ENCODE peak calls at places on chromosomes 1 and 21, in eight cellular contexts. Q is cardiac muscle cell, J is neural progenitor cell, I is prostate gland, F is upper lobe of right lung, U is testis, M is endodermal cell, D is IMR-90. R is an unnamed sample. For H3K36me3, the result is how much of the 10 kb centered on the place peaks cover.

GRCh38 chr1:190126728-190127127 is 350.9 kb downstream of the BRINP3 start:
- DNase-seq in Q (no peak), J (no peak), I (no peak), M (no peak), F (no peak), U (no peak), D (no peak), R (no peak)

GRCh38 chr21:46633561-46633960 is 1.9 kb upstream of the PRMT2 start:
- DNase-seq in J (no peak), D (no peak), U (no peak), Q (no peak), F (no peak), I (no peak), M (no peak), R (no peak)

GRCh38 chr1:172917972-172918371 is 132.8 kb downstream of the TNFSF18 start:
- DNase-seq in U (no peak), F (no peak), M (no peak), I (no peak), Q (no peak), D (peak), J (no peak), R (no peak)

GRCh38 chr1:31389616-31390015 is 16.7 kb upstream of the FABP3 start:
- DNase-seq in I (no peak), D (no peak), F (no peak), M (no peak), U (no peak), Q (no peak), J (no peak), R (no peak)

GRCh38 chr1:110463695-110464094 is 12.7 kb downstream of the PROK1 start:
- DNase-seq in Q (no peak), U (no peak), D (peak), I (no peak), J (no peak), M (no peak), F (no peak), R (no peak)

GRCh38 chr21:39071623-39072214 is 111.5 kb downstream of the PSMG1 start:
- DNase-seq in D (peak), F (no peak), M (no peak), J (no peak), Q (no peak), I (no peak), U (no peak), R (no peak)

GRCh38 chr1:61851849-61852692 is 109.8 kb downstream of the PATJ start:
- DNase-seq in I (peak), F (no peak), Q (peak), U (no peak), D (peak), M (no peak), J (peak), R (no peak)

GRCh38 chr1:234962340-234962989 is 166.2 kb downstream of the TOMM20 start:
- DNase-seq in U (peak), J (no peak), D (peak), Q (no peak), I (no peak), M (no peak), F (no peak), R (no peak)

GRCh38 chr1:194118086-194118485 is 931.7 kb upstream of the B3GALT2 start:
- DNase-seq in Q (no peak), J (no peak), M (no peak), I (no peak), F (no peak), U (no peak), D (no peak), R (no peak)

GRCh38 chr1:113630340-113631327 is 128.7 kb downstream of the PHTF1 start:
- DNase-seq in I (no peak), F (no peak), U (no peak), Q (no peak), D (no peak), J (no peak), M (peak), R (no peak)

GRCh38 chr1:41239988-41240610 is 2.0 kb downstream of the SCMH1 start:
- DNase-seq in U (no peak), J (no peak), Q (no peak), M (no peak), D (peak), F (no peak), I (no peak), R (no peak)

GRCh38 chr1:154682252-154682651 is 74.3 kb upstream of the ADAR start:
- DNase-seq in U (no peak), J (no peak), I (no peak), M (peak), D (no peak), Q (no peak), F (no peak), R (no peak)

GRCh38 chr21:45623436-45623835 is 20.1 kb upstream of the PCBP3 start:
- DNase-seq in F (peak), J (no peak), M (peak), Q (no peak), D (no peak), I (no peak), U (no peak), R (no peak)

GRCh38 chr1:165060285-165060793 is 296.2 kb downstream of the LMX1A start:
- DNase-seq in F (no peak), Q (no peak), J (no peak), I (no peak), U (no peak), M (no peak), D (no peak), R (no peak)

GRCh38 chr1:29592731-29593130 is 356.4 kb downstream of the PTPRU start:
- DNase-seq in Q (no peak), U (no peak), D (no peak), J (no peak), F (no peak), M (peak), I (no peak), R (no peak)

GRCh38 chr1:193740762-193741161 is 554.3 kb upstream of the B3GALT2 start:
- DNase-seq in J (no peak), F (no peak), U (no peak), I (no peak), D (no peak), M (no peak), Q (no peak), R (no peak)

GRCh38 chr1:41045740-41046139 is 24.2 kb upstream of the SLFNL1 start:
- DNase-seq in U (no peak), D (peak), Q (no peak), M (no peak), F (no peak), J (no peak), I (peak), R (no peak)

GRCh38 chr1:154855186-154855585 is 14.9 kb downstream of the KCNN3 start:
- DNase-seq in M (no peak), U (no peak), I (no peak), D (peak), F (no peak), J (no peak), Q (no peak), R (no peak)

DNA sequence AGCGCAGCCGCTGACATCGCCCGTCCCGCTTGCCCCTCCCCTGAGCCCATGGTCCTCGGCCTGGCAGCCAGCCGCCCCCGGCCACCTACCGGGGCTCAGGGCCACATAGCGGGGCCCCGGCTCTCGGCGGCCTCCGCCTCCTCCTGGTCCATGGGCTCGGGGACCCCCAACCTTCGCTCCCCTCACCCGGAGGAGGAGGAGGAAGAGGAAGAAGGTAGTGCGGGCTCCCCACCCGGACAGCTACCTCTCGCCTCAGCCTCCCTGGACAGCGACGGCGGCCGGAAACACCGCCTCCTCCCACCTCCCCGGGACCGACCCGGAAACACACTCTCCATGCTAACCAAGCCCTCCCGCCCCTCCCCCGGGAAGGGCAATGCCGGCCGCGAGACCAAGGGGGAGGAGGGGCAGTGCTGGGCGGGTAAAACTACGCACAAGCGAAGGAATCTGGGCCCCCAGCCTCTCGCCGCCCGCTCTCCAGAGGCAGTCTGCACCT is at the start of gene KIAA0319L:
- DNase-seq in J (peak), M (peak), D (peak), F (peak), Q (peak), U (peak), I (peak), R (peak)
- TF ChIP-seq CTCF in J (no peak), M (no peak), D (no peak), F (no peak), Q (no peak), U (no peak), I (no peak), R (no peak)

GRCh38 chr1:79089946-79090345 is 83.4 kb upstream of the ADGRL4 start:
- DNase-seq in D (no peak), J (no peak), M (no peak), I (no peak), U (no peak), Q (no peak), F (no peak), R (no peak)

DNA sequence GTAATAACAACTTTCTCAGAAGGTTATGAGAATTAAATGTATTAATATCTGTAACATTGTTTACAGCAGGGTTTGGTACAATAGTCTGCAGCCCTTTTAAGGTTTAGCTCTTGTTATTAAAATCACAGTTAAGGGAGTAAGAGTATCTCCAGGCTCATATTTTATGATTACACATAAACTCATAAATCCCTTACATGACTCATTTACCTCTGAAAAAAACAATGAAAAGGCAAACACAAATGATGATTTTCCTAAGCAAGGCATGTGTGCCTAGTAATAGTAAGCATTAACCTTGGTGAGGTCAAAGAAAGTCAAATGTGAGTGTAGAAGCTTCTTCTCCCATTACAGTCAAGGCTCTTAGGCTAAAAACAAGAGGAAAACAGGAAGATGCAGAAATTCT is 84.5 kb upstream of the ADGRL4 start:
- DNase-seq in D (no peak), Q (no peak), M (no peak), J (no peak), I (no peak), U (no peak), F (no peak), R (no peak)
- H3K4me3 ChIP-seq in D (no peak), Q (no peak), M (no peak), J (no peak), I (no peak), U (no peak), F (no peak), R (no peak)

DNA sequence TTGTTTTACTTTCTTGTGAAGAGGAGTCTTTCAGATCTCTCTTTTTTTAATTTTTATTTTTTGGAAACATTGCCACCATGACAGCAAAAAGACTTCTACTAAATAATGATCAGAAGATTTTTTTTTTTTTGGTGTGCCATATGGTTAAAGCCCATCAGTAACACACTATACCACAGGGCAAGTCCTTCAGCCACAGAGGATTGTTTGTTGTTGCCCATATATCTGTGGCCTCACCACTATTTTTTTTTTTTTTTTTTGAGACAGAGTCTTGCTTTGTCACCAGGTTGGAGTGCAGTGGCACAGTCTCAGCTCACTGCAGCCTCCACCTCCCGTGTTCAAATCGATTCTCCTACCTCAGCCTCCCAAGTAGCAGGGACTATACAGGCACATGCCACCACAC is 29.2 kb downstream of the UAP1 start:
- DNase-seq in D (no peak), I (no peak), J (no peak), U (no peak), Q (no peak), F (no peak), M (no peak), R (no peak)
- H3K36me3 ChIP-seq in D (under half), I (under half), J (under half), U (under half), Q (under half), F (half or more), M (half or more), R (half or more)

GRCh38 chr1:180415985-180416633 is 86.3 kb downstream of the ACBD6 start:
- DNase-seq in D (peak), F (no peak), Q (peak), M (no peak), J (peak), I (no peak), U (no peak), R (no peak)
- TF ChIP-seq CTCF in D (peak), F (peak), Q (peak), M (peak), J (peak), I (peak), U (peak), R (peak)

DNA sequence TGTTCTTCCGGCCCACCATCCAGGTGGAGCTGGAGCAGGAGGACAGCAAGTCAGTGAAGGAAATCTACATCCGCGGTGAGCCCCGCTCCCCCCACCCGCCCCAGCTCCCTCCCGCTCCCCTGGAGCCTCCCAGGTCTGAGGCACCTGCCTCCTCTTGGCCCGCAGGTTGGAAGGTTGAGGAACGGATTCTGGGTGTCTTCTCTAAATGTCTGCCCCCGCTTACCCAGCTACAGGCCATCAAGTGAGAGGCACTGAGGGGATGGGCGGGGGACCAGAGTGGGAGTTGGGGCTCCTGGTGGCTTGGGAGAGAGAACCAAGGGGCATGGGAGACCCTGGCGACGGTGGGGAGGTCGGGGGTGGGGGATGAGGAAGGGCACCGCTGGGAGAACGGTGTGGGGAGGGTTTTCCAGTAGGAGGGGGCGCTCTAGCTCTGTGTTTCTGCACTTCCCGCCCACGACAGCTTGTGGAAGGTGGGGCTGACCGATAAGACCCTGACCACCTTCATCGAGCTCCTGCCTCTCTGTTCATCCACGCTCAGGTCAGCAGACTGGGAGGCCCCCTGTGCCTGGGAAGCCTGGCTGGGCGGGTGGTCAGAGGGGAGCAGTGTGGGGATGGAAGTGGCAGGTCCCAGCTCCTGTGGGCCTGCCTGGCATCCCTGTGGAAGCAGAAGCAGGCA is 4.2 kb downstream of the LRRC71 start:
- DNase-seq in F (no peak), U (no peak), I (no peak), M (peak), D (no peak), J (no peak), Q (no peak), R (no peak)
- H3K4me3 ChIP-seq in F (no peak), U (peak), I (no peak), M (peak), D (no peak), J (peak), Q (peak), R (no peak)

R was measured in WERI-Rb-1.